ENCODE peak calls at places on chromosome 20, in eight cellular contexts. One of them, this sample, is unnamed.

GRCh38 chr20:52823303-52823702 is 148.9 kb upstream of the TSHZ2 start:
- DNase-seq in GM12865: no peak
- DNase-seq in A549: no peak
- DNase-seq in neural crest cell: no peak
- DNase-seq in heart right ventricle: no peak
- DNase-seq in HFF-Myc: no peak
- DNase-seq in AG09309: no peak
- DNase-seq in sigmoid colon: no peak
- DNase-seq in this sample: no peak

GRCh38 chr20:1377984-1378742 is 14.7 kb downstream of the FKBP1A start:
- DNase-seq in GM12865: no peak
- DNase-seq in A549: no peak
- DNase-seq in neural crest cell: no peak
- DNase-seq in heart right ventricle: no peak
- DNase-seq in HFF-Myc: no peak
- DNase-seq in AG09309: no peak
- DNase-seq in sigmoid colon: no peak
- DNase-seq in this sample: no peak

GRCh38 chr20:44028868-44029847 is 114.5 kb downstream of the TOX2 start:
- DNase-seq in GM12865: peak; percentile 88
- DNase-seq in A549: no peak
- DNase-seq in neural crest cell: no peak
- DNase-seq in heart right ventricle: no peak
- DNase-seq in HFF-Myc: no peak
- DNase-seq in AG09309: no peak
- DNase-seq in sigmoid colon: no peak
- DNase-seq in this sample: no peak

GRCh38 chr20:64093013-64093503 is 8.9 kb upstream of the LKAAEAR1 start:
- DNase-seq in GM12865: no peak
- DNase-seq in A549: no peak
- DNase-seq in neural crest cell: no peak
- DNase-seq in heart right ventricle: no peak
- DNase-seq in HFF-Myc: no peak
- DNase-seq in AG09309: no peak
- DNase-seq in sigmoid colon: no peak
- DNase-seq in this sample: no peak

GRCh38 chr20:43946206-43946491 is 31.5 kb downstream of the TOX2 start:
- DNase-seq in GM12865: no peak
- DNase-seq in A549: no peak
- DNase-seq in neural crest cell: no peak
- DNase-seq in heart right ventricle: no peak
- DNase-seq in HFF-Myc: no peak
- DNase-seq in AG09309: no peak
- DNase-seq in sigmoid colon: no peak
- DNase-seq in this sample: no peak

GRCh38 chr20:51801220-51801991 is 915 bp downstream of the SALL4 start:
- DNase-seq in GM12865: no peak
- DNase-seq in A549: peak; percentile 44
- DNase-seq in neural crest cell: peak; percentile 47
- DNase-seq in heart right ventricle: no peak
- DNase-seq in HFF-Myc: no peak
- DNase-seq in AG09309: no peak
- DNase-seq in sigmoid colon: no peak
- DNase-seq in this sample: no peak

GRCh38 chr20:53142225-53142624 is 170.1 kb downstream of the TSHZ2 start:
- DNase-seq in GM12865: peak; percentile 27
- DNase-seq in A549: no peak
- DNase-seq in neural crest cell: no peak
- DNase-seq in heart right ventricle: no peak
- DNase-seq in HFF-Myc: no peak
- DNase-seq in AG09309: no peak
- DNase-seq in sigmoid colon: no peak
- DNase-seq in this sample: no peak

GRCh38 chr20:1876975-1877603 is 18.1 kb upstream of the SIRPA start:
- DNase-seq in GM12865: peak; percentile 51
- DNase-seq in A549: peak; percentile 99
- DNase-seq in neural crest cell: no peak
- DNase-seq in heart right ventricle: no peak
- DNase-seq in HFF-Myc: no peak
- DNase-seq in AG09309: no peak
- DNase-seq in sigmoid colon: no peak
- DNase-seq in this sample: no peak

GRCh38 chr20:4585104-4585753 is 136.5 kb upstream of the PRND start:
- DNase-seq in GM12865: no peak
- DNase-seq in A549: no peak
- DNase-seq in neural crest cell: no peak
- DNase-seq in heart right ventricle: no peak
- DNase-seq in HFF-Myc: no peak
- DNase-seq in AG09309: peak; percentile 84
- DNase-seq in sigmoid colon: no peak
- DNase-seq in this sample: no peak

GRCh38 chr20:44664127-44664526 is 12.6 kb upstream of the ADA start:
- DNase-seq in GM12865: no peak
- DNase-seq in A549: no peak
- DNase-seq in neural crest cell: no peak
- DNase-seq in heart right ventricle: no peak
- DNase-seq in HFF-Myc: no peak
- DNase-seq in AG09309: no peak
- DNase-seq in sigmoid colon: no peak
- DNase-seq in this sample: no peak

GRCh38 chr20:13141541-13141940 is 79.5 kb upstream of the ISM1 start:
- DNase-seq in GM12865: no peak
- DNase-seq in A549: no peak
- DNase-seq in neural crest cell: no peak
- DNase-seq in heart right ventricle: no peak
- DNase-seq in HFF-Myc: peak; percentile 12
- DNase-seq in AG09309: peak; percentile 23
- DNase-seq in sigmoid colon: no peak
- DNase-seq in this sample: no peak

GRCh38 chr20:63394635-63395455 is 33.7 kb upstream of the CHRNA4 start:
- DNase-seq in GM12865: no peak
- DNase-seq in A549: no peak
- DNase-seq in neural crest cell: no peak
- DNase-seq in heart right ventricle: no peak
- DNase-seq in HFF-Myc: no peak
- DNase-seq in AG09309: no peak
- DNase-seq in sigmoid colon: no peak
- DNase-seq in this sample: no peak

GRCh38 chr20:24958506-24959385 is 9.7 kb downstream of the CST7 start:
- DNase-seq in GM12865: no peak
- DNase-seq in A549: no peak
- DNase-seq in neural crest cell: no peak
- DNase-seq in heart right ventricle: no peak
- DNase-seq in HFF-Myc: no peak
- DNase-seq in AG09309: no peak
- DNase-seq in sigmoid colon: peak; percentile 52
- DNase-seq in this sample: no peak

GRCh38 chr20:11394145-11394833 is 523.4 kb upstream of the BTBD3 start:
- DNase-seq in GM12865: peak; percentile 20
- DNase-seq in A549: no peak
- DNase-seq in neural crest cell: no peak
- DNase-seq in heart right ventricle: no peak
- DNase-seq in HFF-Myc: no peak
- DNase-seq in AG09309: peak; percentile 91
- DNase-seq in sigmoid colon: no peak
- DNase-seq in this sample: no peak

GRCh38 chr20:33042983-33043730 is 10.5 kb upstream of the BPIFB3 start:
- DNase-seq in GM12865: no peak
- DNase-seq in A549: no peak
- DNase-seq in neural crest cell: no peak
- DNase-seq in heart right ventricle: no peak
- DNase-seq in HFF-Myc: no peak
- DNase-seq in AG09309: no peak
- DNase-seq in sigmoid colon: no peak
- DNase-seq in this sample: no peak

GRCh38 chr20:2349801-2350200 is 30.9 kb upstream of the TGM6 start:
- DNase-seq in GM12865: no peak
- DNase-seq in A549: no peak
- DNase-seq in neural crest cell: no peak
- DNase-seq in heart right ventricle: no peak
- DNase-seq in HFF-Myc: no peak
- DNase-seq in AG09309: no peak
- DNase-seq in sigmoid colon: no peak
- DNase-seq in this sample: no peak

GRCh38 chr20:16970751-16971150 is 222.6 kb downstream of the OTOR start:
- DNase-seq in GM12865: no peak
- DNase-seq in A549: no peak
- DNase-seq in neural crest cell: no peak
- DNase-seq in heart right ventricle: no peak
- DNase-seq in HFF-Myc: no peak
- DNase-seq in AG09309: no peak
- DNase-seq in sigmoid colon: no peak
- DNase-seq in this sample: no peak

GRCh38 chr20:16978497-16978896 is 230.3 kb downstream of the OTOR start:
- DNase-seq in GM12865: no peak
- DNase-seq in A549: no peak
- DNase-seq in neural crest cell: no peak
- DNase-seq in heart right ventricle: no peak
- DNase-seq in HFF-Myc: no peak
- DNase-seq in AG09309: no peak
- DNase-seq in sigmoid colon: no peak
- DNase-seq in this sample: no peak

GRCh38 chr20:16974855-16975162 is 226.7 kb downstream of the OTOR start:
- DNase-seq in GM12865: no peak
- DNase-seq in A549: no peak
- DNase-seq in neural crest cell: no peak
- DNase-seq in heart right ventricle: no peak
- DNase-seq in HFF-Myc: no peak
- DNase-seq in AG09309: no peak
- DNase-seq in sigmoid colon: no peak
- DNase-seq in this sample: no peak

GRCh38 chr20:16974080-16974854 is 226.1 kb downstream of the OTOR start:
- DNase-seq in GM12865: no peak
- DNase-seq in A549: no peak
- DNase-seq in neural crest cell: no peak
- DNase-seq in heart right ventricle: no peak
- DNase-seq in HFF-Myc: no peak
- DNase-seq in AG09309: no peak
- DNase-seq in sigmoid colon: no peak
- DNase-seq in this sample: no peak

GRCh38 chr20:16975682-16976081 is 227.5 kb downstream of the OTOR start:
- DNase-seq in GM12865: no peak
- DNase-seq in A549: no peak
- DNase-seq in neural crest cell: no peak
- DNase-seq in heart right ventricle: no peak
- DNase-seq in HFF-Myc: no peak
- DNase-seq in AG09309: no peak
- DNase-seq in sigmoid colon: no peak
- DNase-seq in this sample: peak; percentile 81
- TF ChIP-seq CTCF in GM12865: no peak
- TF ChIP-seq CTCF in A549: no peak
- TF ChIP-seq CTCF in neural crest cell: no peak
- TF ChIP-seq CTCF in heart right ventricle: no peak
- TF ChIP-seq CTCF in HFF-Myc: no peak
- TF ChIP-seq CTCF in AG09309: no peak
- TF ChIP-seq CTCF in sigmoid colon: no peak
- TF ChIP-seq CTCF in this sample: no peak

GRCh38 chr20:38725959-38726848 is 1.9 kb downstream of the SLC32A1 start:
- DNase-seq in GM12865: peak; percentile 44
- DNase-seq in A549: peak; percentile 84
- DNase-seq in neural crest cell: peak; percentile 77
- DNase-seq in heart right ventricle: peak; percentile 41
- DNase-seq in HFF-Myc: no peak
- DNase-seq in AG09309: no peak
- DNase-seq in sigmoid colon: no peak
- DNase-seq in this sample: no peak
- TF ChIP-seq CTCF in GM12865: peak; percentile 46
- TF ChIP-seq CTCF in A549: peak; percentile 57
- TF ChIP-seq CTCF in neural crest cell: peak; percentile 58
- TF ChIP-seq CTCF in heart right ventricle: peak; percentile 38
- TF ChIP-seq CTCF in HFF-Myc: peak; percentile 70
- TF ChIP-seq CTCF in AG09309: peak; percentile 40
- TF ChIP-seq CTCF in sigmoid colon: no peak
- TF ChIP-seq CTCF in this sample: no peak

GRCh38 chr20:57509665-57510237 is 15.2 kb downstream of the CTCFL start:
- DNase-seq in GM12865: peak; percentile 28
- DNase-seq in A549: peak; percentile 68
- DNase-seq in neural crest cell: no peak
- DNase-seq in heart right ventricle: no peak
- DNase-seq in HFF-Myc: no peak
- DNase-seq in AG09309: no peak
- DNase-seq in sigmoid colon: no peak
- DNase-seq in this sample: no peak

GRCh38 chr20:57513199-57513598 is 11.7 kb downstream of the CTCFL start:
- DNase-seq in GM12865: no peak
- DNase-seq in A549: no peak
- DNase-seq in neural crest cell: no peak
- DNase-seq in heart right ventricle: no peak
- DNase-seq in HFF-Myc: no peak
- DNase-seq in AG09309: no peak
- DNase-seq in sigmoid colon: no peak
- DNase-seq in this sample: no peak

GRCh38 chr20:57517904-57518303 is 7.0 kb downstream of the CTCFL start:
- DNase-seq in GM12865: no peak
- DNase-seq in A549: no peak
- DNase-seq in neural crest cell: no peak
- DNase-seq in heart right ventricle: no peak
- DNase-seq in HFF-Myc: no peak
- DNase-seq in AG09309: no peak
- DNase-seq in sigmoid colon: no peak
- DNase-seq in this sample: no peak

GRCh38 chr20:57512432-57512831 is 12.5 kb downstream of the CTCFL start:
- DNase-seq in GM12865: no peak
- DNase-seq in A549: no peak
- DNase-seq in neural crest cell: no peak
- DNase-seq in heart right ventricle: no peak
- DNase-seq in HFF-Myc: no peak
- DNase-seq in AG09309: no peak
- DNase-seq in sigmoid colon: no peak
- DNase-seq in this sample: no peak

DNA sequence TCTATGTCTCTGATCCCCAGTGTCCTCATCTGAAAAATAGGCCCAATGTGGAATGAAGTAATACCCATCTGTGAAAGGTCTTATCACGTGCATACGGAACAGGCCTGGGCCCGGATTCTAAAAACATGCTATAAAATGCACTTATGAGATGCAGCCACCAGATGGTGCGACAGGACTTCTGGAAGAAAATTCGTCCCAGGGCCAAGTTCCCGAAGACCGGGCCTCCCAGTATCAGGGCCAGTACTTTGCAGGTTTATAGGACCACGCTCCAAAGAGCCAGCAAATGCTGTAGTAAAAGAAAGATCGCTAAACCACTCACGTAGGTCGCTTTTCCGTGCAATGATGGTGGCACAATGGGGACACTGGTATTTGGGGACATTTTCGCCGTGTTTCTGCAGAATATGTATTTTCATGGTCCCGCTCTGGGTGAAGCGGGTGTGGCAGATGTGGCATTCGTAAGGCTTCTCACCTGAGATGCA is 10.6 kb downstream of the CTCFL start:
- DNase-seq in GM12865: peak; percentile 54
- DNase-seq in A549: peak; percentile 68
- DNase-seq in neural crest cell: peak; percentile 59
- DNase-seq in heart right ventricle: peak; percentile 72
- DNase-seq in HFF-Myc: peak; percentile 38
- DNase-seq in AG09309: peak; percentile 25
- DNase-seq in sigmoid colon: peak; percentile 90
- DNase-seq in this sample: peak; percentile 79
- TF ChIP-seq CTCF in GM12865: peak; percentile 43
- TF ChIP-seq CTCF in A549: peak; percentile 90
- TF ChIP-seq CTCF in neural crest cell: peak; percentile 91
- TF ChIP-seq CTCF in heart right ventricle: peak; percentile 78
- TF ChIP-seq CTCF in HFF-Myc: peak; percentile 70
- TF ChIP-seq CTCF in AG09309: peak; percentile 77
- TF ChIP-seq CTCF in sigmoid colon: peak; percentile 73
- TF ChIP-seq CTCF in this sample: peak; percentile 29

GRCh38 chr20:49475292-49475691 is 7.2 kb downstream of the KCNB1 start:
- DNase-seq in GM12865: no peak
- DNase-seq in A549: no peak
- DNase-seq in neural crest cell: no peak
- DNase-seq in heart right ventricle: no peak
- DNase-seq in HFF-Myc: no peak
- DNase-seq in AG09309: no peak
- DNase-seq in sigmoid colon: no peak
- DNase-seq in this sample: no peak
- TF ChIP-seq CTCF in GM12865: no peak
- TF ChIP-seq CTCF in A549: no peak
- TF ChIP-seq CTCF in neural crest cell: no peak
- TF ChIP-seq CTCF in heart right ventricle: no peak
- TF ChIP-seq CTCF in HFF-Myc: no peak
- TF ChIP-seq CTCF in AG09309: no peak
- TF ChIP-seq CTCF in sigmoid colon: no peak
- TF ChIP-seq CTCF in this sample: no peak